ENCODE peak calls at places on chromosome 19, in seven cellular contexts. U is anterior cingulate cortex, A is T-helper 17 cell, G is Right ventricle myocardium inferior, O is nephron progenitor cell, L is fibroblast of lung, Y is T-helper 9 cell. H is an unnamed sample.

GRCh38 chr19:31154021-31154420 is 195.2 kb downstream of the TSHZ3 start:
- DNase-seq in U (no peak), L (peak; percentile 72), A (no peak), Y (no peak), O (no peak), G (no peak), H (no peak)

GRCh38 chr19:31354316-31354715 is 5.1 kb upstream of the TSHZ3 start:
- DNase-seq in Y (no peak), L (no peak), A (no peak), O (no peak), U (no peak), G (no peak), H (no peak)

GRCh38 chr19:39411006-39411831 is 1.2 kb upstream of the PLEKHG2 start:
- DNase-seq in O (no peak), L (peak; percentile 36), Y (no peak), U (no peak), A (no peak), G (peak; percentile 71), H (no peak)

GRCh38 chr19:30060872-30061556 is 119.0 kb downstream of the URI1 start:
- DNase-seq in A (no peak), U (no peak), Y (no peak), O (no peak), L (no peak), G (no peak), H (no peak)

GRCh38 chr19:8609210-8610040 is 1.1 kb downstream of the ADAMTS10 start:
- DNase-seq in O (peak; percentile 69), Y (no peak), U (peak; percentile 51), G (peak; percentile 87), L (peak; percentile 85), A (no peak), H (no peak)

GRCh38 chr19:15288146-15288963 is 44.0 kb downstream of the BRD4 start:
- DNase-seq in O (no peak), L (no peak), G (no peak), U (peak; percentile 69), Y (no peak), A (no peak), H (no peak)

GRCh38 chr19:32945260-32945659 is 26.5 kb downstream of the CEP89 start:
- DNase-seq in O (no peak), L (no peak), Y (no peak), A (no peak), G (no peak), U (no peak), H (no peak)

GRCh38 chr19:56096665-56097064 is 24.4 kb downstream of the ZNF787 start:
- DNase-seq in L (no peak), A (no peak), O (no peak), U (no peak), G (peak; percentile 21), Y (no peak), H (no peak)

GRCh38 chr19:23698711-23699520 is 11.9 kb upstream of the ZNF675 start:
- DNase-seq in A (no peak), L (no peak), G (no peak), Y (no peak), U (no peak), O (no peak), H (no peak)

GRCh38 chr19:6092329-6093286 is 17.7 kb downstream of the RFX2 start:
- DNase-seq in Y (no peak), O (peak; percentile 78), G (peak; percentile 89), A (no peak), U (no peak), L (peak; percentile 90), H (peak; percentile 28)